ENCODE peak calls at places on chromosomes 11 and 22, in seven cellular contexts. F is activated CD8-positive, alpha-beta memory T cell treated with anti-CD3 and anti-CD28 coated beads for 4 hours; Y is progenitor cell of endocrine pancreas; R is prostate gland; G is posterior vena cava; Z is left lobe of liver; A is GM12891. U is an unnamed sample.

GRCh38 chr11:76369406-76369805 is 11.5 kb downstream of the THAP12 start:
- DNase-seq in F (no peak), Y (no peak), R (no peak), G (no peak), Z (no peak), A (no peak), U (no peak)

GRCh38 chr11:106276859-106277436 is 199.5 kb downstream of the AASDHPPT start:
- DNase-seq in F (no peak), Y (no peak), R (no peak), G (no peak), Z (no peak), A (no peak), U (peak)

GRCh38 chr22:32920032-32920628 is 118.6 kb downstream of the TIMP3 start:
- DNase-seq in F (no peak), Y (no peak), R (no peak), G (no peak), Z (no peak), A (no peak), U (no peak)

GRCh38 chr11:111331711-111332479 is 33.5 kb downstream of the POU2AF3 start:
- DNase-seq in F (no peak), Y (no peak), R (no peak), G (no peak), Z (no peak), A (no peak), U (peak)

GRCh38 chr11:86951706-86952105 is 3.5 kb downstream of the FZD4 start:
- DNase-seq in F (no peak), Y (no peak), R (no peak), G (no peak), Z (no peak), A (no peak), U (no peak)

GRCh38 chr22:46590334-46590733 is 29.9 kb upstream of the GRAMD4 start:
- DNase-seq in F (no peak), Y (no peak), R (no peak), G (no peak), Z (no peak), A (no peak), U (no peak)

GRCh38 chr22:35835998-35836691 is 118.5 kb downstream of the APOL5 start:
- DNase-seq in F (no peak), Y (no peak), R (peak), G (no peak), Z (peak), A (no peak), U (peak)

GRCh38 chr11:61369372-61370348 is 7.5 kb downstream of the TMEM138 start:
- DNase-seq in F (no peak), Y (no peak), R (peak), G (peak), Z (peak), A (no peak), U (no peak)

GRCh38 chr11:125376117-125376516 is 119.9 kb downstream of the FEZ1 start:
- DNase-seq in F (no peak), Y (no peak), R (peak), G (peak), Z (no peak), A (no peak), U (peak)

GRCh38 chr11:34855021-34855753 is 61.0 kb downstream of the APIP start:
- DNase-seq in F (no peak), Y (no peak), R (peak), G (no peak), Z (no peak), A (no peak), U (peak)

GRCh38 chr11:126647735-126648134 is 292.2 kb downstream of the ST3GAL4 start:
- DNase-seq in F (no peak), Y (no peak), R (no peak), G (no peak), Z (no peak), A (no peak), U (peak)

GRCh38 chr11:12785901-12786300 is 111.7 kb downstream of the TEAD1 start:
- DNase-seq in F (no peak), Y (no peak), R (no peak), G (no peak), Z (no peak), A (no peak), U (no peak)

GRCh38 chr22:40729284-40729683 is 50.0 kb downstream of the MCHR1 start:
- DNase-seq in F (no peak), Y (no peak), R (no peak), G (no peak), Z (no peak), A (no peak), U (no peak)